ENCODE peak calls at places on chromosomes 11 and 22, in four cellular contexts. E, Y, U and G are unnamed samples.

GRCh38 chr11:102187416-102188125 is 77.3 kb downstream of the YAP1 start:
- DNase-seq in Y (no peak), E (peak), U (no peak), G (no peak)

GRCh38 chr22:19634206-19634536 is 80.1 kb upstream of the SEPTIN5 start:
- DNase-seq in U (no peak), E (no peak), Y (no peak), G (no peak)

GRCh38 chr11:4178813-4179662 is 84.4 kb downstream of the RRM1 start:
- DNase-seq in E (no peak), Y (no peak), U (no peak), G (no peak)

GRCh38 chr11:47784785-47785381 is 17.7 kb upstream of the FNBP4 start:
- DNase-seq in U (no peak), E (no peak), Y (no peak), G (no peak)

GRCh38 chr22:31578171-31578570 is 81.8 kb downstream of the SFI1 start:
- DNase-seq in Y (no peak), U (no peak), E (no peak), G (no peak)

GRCh38 chr22:32590556-32590955 is 115.9 kb downstream of the FBXO7 start:
- DNase-seq in Y (no peak), E (peak), U (no peak), G (peak)

GRCh38 chr22:29314074-29314473 is 1.4 kb downstream of the RASL10A start:
- DNase-seq in E (no peak), Y (no peak), U (no peak), G (no peak)

GRCh38 chr11:94400075-94400838 is 962 bp downstream of the GPR83 start:
- DNase-seq in Y (no peak), E (no peak), U (no peak), G (no peak)

GRCh38 chr22:19042285-19043110 is 79.7 kb downstream of the DGCR2 start:
- DNase-seq in U (no peak), E (no peak), Y (no peak), G (no peak)

GRCh38 chr22:35553341-35553740 is 12.7 kb downstream of the RASD2 start:
- DNase-seq in U (no peak), E (no peak), Y (no peak), G (no peak)

GRCh38 chr11:68798221-68798813 is 43.4 kb downstream of the CPT1A start:
- DNase-seq in U (peak), Y (no peak), E (peak), G (no peak)

GRCh38 chr11:16572946-16573345 is 165.5 kb upstream of the C11orf58 start:
- DNase-seq in Y (no peak), U (no peak), E (no peak), G (no peak)

GRCh38 chr11:103903621-103904323 is 132.7 kb upstream of the DDI1 start:
- DNase-seq in Y (no peak), E (no peak), U (no peak), G (no peak)

GRCh38 chr11:13775471-13775870 is 107.0 kb downstream of the FAR1 start:
- DNase-seq in U (no peak), Y (no peak), E (no peak), G (no peak)

GRCh38 chr11:61495801-61496601 is 12.5 kb upstream of the LRRC10B start:
- DNase-seq in U (no peak), E (no peak), Y (no peak), G (no peak)

GRCh38 chr11:33773399-33774355 is 643 bp downstream of the FBXO3 start:
- DNase-seq in Y (no peak), E (no peak), U (peak), G (peak)

GRCh38 chr11:2885676-2886081 is at the start of gene CDKN1C:
- DNase-seq in E (peak), Y (peak), U (peak), G (peak)

GRCh38 chr11:122155765-122156527 is 39.9 kb upstream of the BLID start:
- DNase-seq in Y (no peak), U (no peak), E (no peak), G (no peak)

GRCh38 chr11:19432370-19433163 is 191.8 kb upstream of the E2F8 start:
- DNase-seq in U (no peak), Y (no peak), E (peak), G (peak)

GRCh38 chr11:125175896-125176575 is 11.5 kb downstream of the PKNOX2 start:
- DNase-seq in E (no peak), Y (no peak), U (no peak), G (no peak)

GRCh38 chr11:68002943-68003845 is 703 bp downstream of the UNC93B1 start:
- DNase-seq in E (no peak), Y (peak), U (peak), G (no peak)

GRCh38 chr11:57834852-57835251 is 73.2 kb downstream of the CTNND1 start:
- DNase-seq in Y (no peak), E (no peak), U (no peak), G (no peak)

GRCh38 chr11:33689089-33689488 is 11.5 kb downstream of the C11orf91 start:
- DNase-seq in U (no peak), Y (no peak), E (peak), G (no peak)

GRCh38 chr11:8098879-8099278 is 17.9 kb downstream of the TUB start:
- DNase-seq in Y (no peak), E (peak), U (no peak), G (peak)

GRCh38 chr11:105389952-105390351 is 219.9 kb upstream of the GRIA4 start:
- DNase-seq in Y (no peak), U (no peak), E (no peak), G (no peak)

GRCh38 chr11:46465683-46466082 is 74.1 kb upstream of the CHRM4 start:
- DNase-seq in E (no peak), Y (no peak), U (no peak), G (no peak)

GRCh38 chr11:36719708-36720107 is 121.7 kb upstream of the RAG2 start:
- DNase-seq in E (no peak), Y (no peak), U (no peak), G (no peak)

GRCh38 chr22:40156001-40156516 is 21.7 kb upstream of the TNRC6B start:
- DNase-seq in U (no peak), E (no peak), Y (peak), G (peak)

GRCh38 chr11:27081056-27081455 is 40.4 kb downstream of the BBOX1 start:
- DNase-seq in Y (no peak), E (peak), U (no peak), G (no peak)

GRCh38 chr22:38782402-38783094 is 11.4 kb downstream of the DNAL4 start:
- DNase-seq in E (peak), U (peak), Y (no peak), G (no peak)

GRCh38 chr11:641806-642370 is 4.8 kb downstream of the DRD4 start:
- DNase-seq in U (no peak), E (no peak), Y (no peak), G (no peak)

GRCh38 chr11:78649361-78650215 is 74.9 kb upstream of the NARS2 start:
- DNase-seq in Y (no peak), E (no peak), U (no peak), G (no peak)

GRCh38 chr11:8221025-8221723 is 42.5 kb downstream of the LMO1 start:
- DNase-seq in U (no peak), E (peak), Y (no peak), G (no peak)

GRCh38 chr11:11747570-11747969 is 94.2 kb upstream of the USP47 start:
- DNase-seq in E (no peak), Y (no peak), U (no peak), G (no peak)

GRCh38 chr11:76850815-76851214 is 9.9 kb upstream of the ACER3 start:
- DNase-seq in U (no peak), Y (no peak), E (peak), G (no peak)

GRCh38 chr22:48938741-48939140 is 888.9 kb downstream of the BRD1 start:
- DNase-seq in E (no peak), U (no peak), Y (no peak), G (no peak)

GRCh38 chr11:22479986-22480740 is 142.0 kb downstream of the SLC17A6 start:
- DNase-seq in E (peak), U (no peak), Y (no peak), G (no peak)

GRCh38 chr11:12560362-12560761 is 113.9 kb upstream of the TEAD1 start:
- DNase-seq in E (no peak), Y (no peak), U (no peak), G (no peak)

GRCh38 chr11:73268671-73269271 is 3.4 kb upstream of the P2RY6 start:
- DNase-seq in E (no peak), U (peak), Y (no peak), G (no peak)

GRCh38 chr11:75056806-75057205 is 39.9 kb downstream of the OR2AT4 start:
- DNase-seq in E (no peak), Y (no peak), U (no peak), G (no peak)

DNA sequence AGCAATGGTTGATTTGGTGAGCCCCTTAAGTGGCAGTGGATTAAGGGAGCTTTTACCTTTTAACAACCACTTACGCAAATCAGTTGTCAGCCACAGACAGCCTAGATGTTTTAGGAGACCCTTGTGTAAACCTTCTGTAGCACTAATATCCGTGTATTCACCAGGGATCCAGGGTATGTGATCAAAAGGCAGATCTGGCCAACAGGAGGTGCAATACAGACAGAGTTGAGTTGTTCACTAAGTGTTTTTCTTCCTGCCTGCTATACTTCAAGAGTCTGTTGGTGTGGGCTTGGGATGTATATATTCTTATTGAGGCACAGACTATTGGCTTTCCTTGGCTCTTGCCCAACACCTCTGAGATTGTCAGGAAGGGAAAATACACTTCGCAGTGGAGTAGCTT is 175.1 kb downstream of the FAT3 start:
- DNase-seq in E (no peak), Y (no peak), U (no peak), G (no peak)
- TF ChIP-seq CTCF in E (no peak), Y (no peak), U (no peak), G (peak)

DNA sequence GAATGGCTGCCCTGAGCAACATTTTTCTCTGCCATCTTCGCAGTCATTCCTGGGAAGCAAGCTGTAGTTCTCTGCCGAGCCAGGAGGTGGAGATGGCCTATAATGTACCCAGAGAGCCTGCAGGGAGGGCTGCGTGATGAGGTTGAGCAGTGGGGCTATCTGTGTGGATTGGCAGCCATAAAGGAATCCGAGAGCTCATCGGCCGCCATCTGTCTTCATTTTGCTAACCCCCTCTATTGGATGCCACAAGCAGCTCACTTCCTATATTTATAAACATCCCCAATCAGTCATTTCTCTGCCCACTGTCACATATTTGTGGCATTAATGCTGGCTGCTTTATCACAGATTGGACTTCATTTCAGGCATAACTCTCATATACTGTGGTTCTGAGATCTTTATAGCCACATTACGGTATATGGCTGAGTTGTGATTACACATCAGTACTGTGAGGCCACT is 209.5 kb downstream of the NTM start:
- DNase-seq in Y (no peak), U (peak), E (peak), G (peak)
- TF ChIP-seq CTCF in Y (no peak), U (peak), E (peak), G (peak)

DNA sequence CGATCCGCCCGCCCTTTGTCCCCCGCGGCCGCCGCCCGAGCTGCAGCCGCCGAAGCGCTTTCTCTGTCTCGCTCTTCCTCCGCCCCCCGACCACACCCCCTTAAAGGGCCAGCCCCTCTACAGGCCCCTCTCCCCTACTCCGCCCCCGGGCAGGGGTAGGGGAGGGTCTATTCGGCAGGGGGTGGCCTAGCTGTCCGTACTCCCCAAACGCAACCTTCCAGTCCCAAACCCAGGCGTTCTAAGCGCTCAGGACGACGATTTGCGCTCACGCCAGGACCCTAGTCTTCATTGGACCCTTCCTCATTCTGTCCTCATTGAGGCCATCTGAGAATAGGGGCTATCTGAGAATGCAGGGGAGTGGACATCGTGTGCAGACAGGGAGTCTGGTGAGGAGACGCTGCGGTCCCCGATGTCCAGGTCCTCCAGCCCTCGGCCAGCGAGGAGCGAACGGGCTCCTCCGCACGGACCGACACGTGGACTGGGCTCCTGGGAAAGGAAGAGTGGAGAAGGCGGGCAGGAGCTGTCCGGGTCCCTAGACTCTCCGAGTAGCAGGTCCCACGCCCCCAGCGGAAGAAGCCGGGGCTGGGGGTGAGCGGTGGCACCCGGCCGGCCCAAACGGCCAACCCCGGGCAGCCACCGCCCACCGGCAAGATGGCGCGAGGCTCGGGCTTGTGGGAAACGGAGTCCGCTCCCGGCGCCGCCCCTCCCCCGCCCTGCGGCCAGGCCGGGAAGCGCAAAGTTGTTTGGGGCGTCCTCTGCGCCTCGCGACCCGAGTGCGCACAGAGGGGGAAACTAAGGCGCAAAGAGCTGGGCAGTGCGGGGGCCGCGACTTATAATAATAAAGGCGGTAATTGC is at the start of gene PPP1R14B:
- DNase-seq in Y (peak), E (peak), U (peak), G (peak)
- TF ChIP-seq CTCF in Y (no peak), E (no peak), U (no peak), G (peak)

DNA sequence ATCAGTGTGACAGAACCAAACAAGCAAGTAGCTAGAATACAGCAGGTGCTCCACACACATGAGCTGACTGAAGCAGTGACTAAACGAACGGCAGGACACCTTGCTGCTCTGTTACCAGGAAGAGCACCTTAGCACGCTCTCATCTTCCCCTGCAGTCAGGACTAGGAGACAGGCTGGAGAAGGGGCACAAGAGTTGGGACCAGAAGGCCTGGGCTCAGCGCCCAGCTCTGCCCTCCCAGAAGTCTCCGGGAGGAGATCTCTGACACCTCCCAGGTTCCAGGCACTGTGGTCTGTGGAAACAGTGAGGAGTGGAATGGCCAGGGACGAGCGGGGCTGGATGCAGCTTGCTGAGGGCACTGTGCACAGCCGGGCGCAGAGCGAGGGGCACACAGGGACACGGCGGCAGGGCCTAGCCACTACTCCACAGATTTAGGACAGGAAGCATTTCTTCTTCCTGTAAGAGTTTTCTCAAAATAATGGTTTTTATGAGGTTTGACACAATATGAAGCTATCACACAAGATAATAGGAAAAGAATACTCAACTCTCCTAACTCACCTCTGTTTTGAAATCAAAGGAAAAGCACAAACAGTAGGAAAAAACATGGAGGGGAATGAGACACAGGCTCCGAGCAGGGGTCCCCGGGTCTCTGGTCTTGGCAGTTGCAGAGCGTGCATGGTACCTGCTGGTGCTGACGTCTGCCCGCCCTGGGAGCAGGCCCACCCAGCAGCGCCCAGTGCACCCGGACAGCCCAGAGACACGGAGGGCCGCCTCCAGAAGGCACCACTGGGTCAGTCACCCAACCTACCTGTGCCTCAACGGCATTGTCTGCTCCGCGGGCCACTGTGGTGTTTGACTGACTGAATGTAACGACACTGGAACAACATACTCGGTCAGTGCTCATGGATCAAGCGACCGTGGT is 67.6 kb downstream of the NCAPD3 start:
- DNase-seq in E (no peak), Y (no peak), U (no peak), G (no peak)
- TF ChIP-seq CTCF in E (no peak), Y (no peak), U (no peak), G (no peak)

GRCh38 chr11:128888034-128888985 is 2.8 kb upstream of the KCNJ5 start:
- DNase-seq in U (no peak), E (no peak), Y (peak), G (no peak)
- TF ChIP-seq CTCF in U (no peak), E (no peak), Y (no peak), G (no peak)

DNA sequence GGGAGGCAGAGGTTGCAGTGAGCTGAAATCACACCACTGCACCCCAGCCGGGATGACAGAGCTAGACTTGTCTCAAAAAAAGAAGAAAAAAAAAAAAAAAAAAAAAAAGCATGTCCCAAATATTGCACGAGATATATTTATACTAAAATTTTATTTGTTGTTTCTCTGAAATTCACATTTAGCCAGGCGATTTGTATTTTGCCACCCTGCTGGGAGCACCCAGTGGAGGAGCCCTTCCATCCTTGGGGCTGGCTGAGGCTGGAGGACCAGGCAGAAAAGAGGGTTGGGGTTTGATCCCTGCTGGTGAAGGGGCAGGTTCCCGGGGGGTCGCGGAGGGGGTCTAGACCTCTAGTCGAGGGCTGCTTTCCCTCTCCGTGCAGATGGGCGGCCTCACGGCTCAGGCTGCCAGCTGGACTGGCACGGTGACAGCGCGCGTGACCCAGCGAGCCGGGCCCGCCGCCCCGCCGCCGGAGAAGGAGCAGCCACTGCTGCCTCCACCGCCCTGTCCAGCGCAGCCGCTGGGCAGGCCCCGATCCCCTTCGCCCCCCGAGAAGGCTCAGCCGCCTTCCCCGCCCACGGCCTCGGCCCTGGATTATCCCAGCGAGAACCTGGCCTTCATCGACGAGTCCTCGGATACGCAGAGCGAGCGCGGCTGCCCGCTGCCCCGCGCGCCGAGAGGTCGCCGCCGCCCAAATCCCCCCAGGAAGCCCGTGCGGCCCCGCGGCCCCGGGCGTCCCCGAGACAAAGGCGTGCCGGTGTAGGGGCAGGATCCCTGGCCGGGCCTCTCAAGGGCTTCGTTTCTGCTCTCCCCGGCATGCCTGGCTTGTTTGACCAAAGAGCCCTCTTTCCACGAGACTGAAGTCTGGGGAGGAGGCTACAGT is 952 bp upstream of the CATSPERZ start:
- DNase-seq in E (peak), Y (peak), U (peak), G (no peak)
- TF ChIP-seq CTCF in E (no peak), Y (no peak), U (no peak), G (no peak)

GRCh38 chr22:46996595-46997310 is 234.3 kb downstream of the TBC1D22A start:
- DNase-seq in Y (peak), E (no peak), U (no peak), G (peak)
- TF ChIP-seq CTCF in Y (no peak), E (peak), U (no peak), G (peak)

DNA sequence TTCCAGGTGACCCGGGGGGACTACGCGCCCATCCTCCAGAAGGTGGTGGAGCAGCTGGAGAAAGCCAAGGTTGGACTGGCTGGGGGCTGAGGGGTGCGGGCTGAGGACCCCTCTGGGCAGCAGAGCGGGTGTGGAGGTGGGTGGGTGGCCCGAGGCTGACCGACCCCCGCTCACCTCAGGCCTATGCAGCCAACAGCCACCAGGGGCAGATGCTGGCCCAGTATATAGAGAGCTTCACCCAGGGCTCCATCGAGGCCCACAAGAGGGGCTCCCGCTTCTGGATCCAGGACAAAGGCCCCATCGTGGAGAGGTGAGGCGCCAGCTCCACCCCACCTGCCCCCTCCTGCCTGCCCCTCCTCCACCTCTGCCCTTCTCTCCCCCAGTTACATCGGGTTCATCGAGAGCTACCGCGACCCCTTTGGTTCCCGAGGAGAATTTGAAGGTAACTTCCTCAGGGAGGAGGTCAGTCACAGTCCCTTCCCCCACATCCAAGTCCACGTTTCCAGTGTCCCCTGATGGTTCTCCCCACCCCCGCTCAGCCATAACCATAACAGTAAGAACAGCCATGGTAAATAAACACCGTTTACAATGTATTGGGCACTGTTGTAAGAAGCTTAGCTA is 11.2 kb downstream of the DPP3 start:
- DNase-seq in E (no peak), U (peak), Y (no peak), G (no peak)
- TF ChIP-seq CTCF in E (peak), U (peak), Y (no peak), G (peak)